ENCODE peak calls at places on chromosome 11, in six cellular contexts. T is PC-9, K is thoracic aorta, S is endothelial cell, U is fibroblast of the aortic adventitia, Y is brain microvascular endothelial cell. C is an unnamed sample.

GRCh38 chr11:34052608-34053160 is 1.2 kb downstream of the CAPRIN1 start:
- DNase-seq in Y (no peak), S (peak), T (no peak), K (no peak), U (no peak), C (peak)

GRCh38 chr11:131966667-131967066 is 596.3 kb downstream of the NTM start:
- DNase-seq in Y (no peak), T (peak), S (no peak), U (no peak), K (no peak), C (no peak)

GRCh38 chr11:74866557-74866956 is 82.3 kb downstream of the XRRA1 start:
- DNase-seq in Y (no peak), S (no peak), K (no peak), T (no peak), U (no peak), C (no peak)

GRCh38 chr11:96486890-96487633 is 97.2 kb downstream of the JRKL start:
- DNase-seq in U (peak), S (no peak), Y (peak), K (no peak), T (peak), C (peak)

GRCh38 chr11:25667871-25668270 is 664.1 kb upstream of the ANO3 start:
- DNase-seq in T (no peak), S (no peak), Y (no peak), U (no peak), K (no peak), C (no peak)

GRCh38 chr11:106160494-106160893 is 83.0 kb downstream of the AASDHPPT start:
- DNase-seq in K (no peak), U (no peak), Y (no peak), S (no peak), T (no peak), C (no peak)

GRCh38 chr11:60970369-60970774 is 1.1 kb upstream of the CD6 start:
- DNase-seq in Y (peak), T (no peak), K (no peak), U (peak), S (peak), C (peak)

GRCh38 chr11:44923796-44924195 is 26.9 kb downstream of the TP53I11 start:
- DNase-seq in Y (no peak), K (no peak), T (no peak), U (no peak), S (no peak), C (no peak)

GRCh38 chr11:19018901-19019300 is 41.6 kb downstream of the MRGPRX2 start:
- DNase-seq in Y (no peak), K (no peak), U (no peak), T (no peak), S (peak), C (peak)

GRCh38 chr11:267491-267994 is 10.7 kb upstream of the NLRP6 start:
- DNase-seq in K (no peak), T (peak), U (no peak), S (no peak), Y (no peak), C (no peak)

GRCh38 chr11:78109011-78109685 is 29.5 kb upstream of the NDUFC2 start:
- DNase-seq in K (no peak), Y (no peak), U (no peak), S (no peak), T (no peak), C (no peak)

GRCh38 chr11:34964610-34965331 is 48.4 kb downstream of the PDHX start:
- DNase-seq in K (no peak), S (no peak), T (no peak), U (no peak), Y (no peak), C (no peak)

GRCh38 chr11:56876621-56877312 is 111.9 kb upstream of the OR5AK2 start:
- DNase-seq in T (no peak), U (peak), Y (peak), S (no peak), K (no peak), C (no peak)

GRCh38 chr11:23112987-23113886 is 253.0 kb upstream of the CCDC179 start:
- DNase-seq in S (peak), K (no peak), Y (peak), T (peak), U (peak), C (peak)

GRCh38 chr11:132142102-132142501 is 771.7 kb downstream of the NTM start:
- DNase-seq in Y (no peak), K (no peak), T (no peak), S (no peak), U (no peak), C (no peak)

GRCh38 chr11:62806611-62807121 is 1.4 kb upstream of the NXF1 start:
- DNase-seq in T (peak), S (no peak), U (peak), K (no peak), Y (no peak), C (no peak)

GRCh38 chr11:17760102-17761029 is 25.8 kb downstream of the KCNC1 start:
- DNase-seq in S (peak), K (no peak), Y (peak), T (peak), U (peak), C (peak)

GRCh38 chr11:122042981-122043380 is 73.0 kb downstream of the BLID start:
- DNase-seq in U (no peak), K (no peak), T (no peak), S (no peak), Y (no peak), C (no peak)

GRCh38 chr11:61054927-61055562 is 47.2 kb upstream of the CD5 start:
- DNase-seq in S (no peak), T (no peak), U (no peak), K (no peak), Y (no peak), C (no peak)

GRCh38 chr11:134678152-134678551 is 266.1 kb upstream of the B3GAT1 start:
- DNase-seq in U (no peak), K (no peak), S (no peak), Y (no peak), T (no peak), C (no peak)

GRCh38 chr11:1936072-1936780 is 10.9 kb upstream of the MRPL23 start:
- DNase-seq in U (no peak), Y (no peak), S (no peak), T (no peak), K (no peak), C (peak)

GRCh38 chr11:81888391-81888790 is 845.3 kb downstream of the FAM181B start:
- DNase-seq in S (no peak), U (no peak), K (no peak), T (no peak), Y (no peak), C (no peak)

GRCh38 chr11:131658952-131659351 is 288.5 kb downstream of the NTM start:
- DNase-seq in Y (no peak), S (no peak), K (no peak), T (no peak), U (no peak), C (no peak)

GRCh38 chr11:66082936-66083698 is 13.0 kb downstream of the PACS1 start:
- DNase-seq in S (no peak), K (no peak), U (peak), T (no peak), Y (no peak), C (no peak)

GRCh38 chr11:31690041-31690440 is 121.1 kb downstream of the PAX6 start:
- DNase-seq in Y (no peak), S (no peak), T (no peak), U (peak), K (no peak), C (no peak)

GRCh38 chr11:129290966-129291365 is 84.7 kb upstream of the BARX2 start:
- DNase-seq in T (no peak), S (no peak), U (no peak), Y (no peak), K (no peak), C (no peak)

GRCh38 chr11:21229224-21229623 is 559.8 kb downstream of the NELL1 start:
- DNase-seq in Y (no peak), S (no peak), T (no peak), K (no peak), U (no peak), C (no peak)

GRCh38 chr11:110471315-110471714 is 41.6 kb downstream of the FDX1 start:
- DNase-seq in T (no peak), K (no peak), S (no peak), U (peak), Y (no peak), C (no peak)

GRCh38 chr11:70739811-70740474 is 341.6 kb downstream of the CTTN start:
- DNase-seq in T (no peak), S (no peak), U (no peak), K (no peak), Y (no peak), C (no peak)

GRCh38 chr11:126359431-126360048 is 4.1 kb downstream of the ST3GAL4 start:
- DNase-seq in U (peak), T (no peak), Y (no peak), K (no peak), S (no peak), C (no peak)

GRCh38 chr11:125350206-125351044 is 145.6 kb downstream of the FEZ1 start:
- DNase-seq in Y (no peak), U (no peak), T (no peak), K (no peak), S (no peak), C (no peak)

GRCh38 chr11:122696662-122697061 is 41.1 kb downstream of the UBASH3B start:
- DNase-seq in S (no peak), U (no peak), K (no peak), Y (no peak), T (no peak), C (no peak)

GRCh38 chr11:118522571-118523072 is 4.7 kb upstream of the TTC36 start:
- DNase-seq in S (peak), K (no peak), Y (peak), T (no peak), U (peak), C (peak)
- TF ChIP-seq CTCF in S (no peak), K (peak), Y (peak), T (peak), U (peak), C (peak)

DNA sequence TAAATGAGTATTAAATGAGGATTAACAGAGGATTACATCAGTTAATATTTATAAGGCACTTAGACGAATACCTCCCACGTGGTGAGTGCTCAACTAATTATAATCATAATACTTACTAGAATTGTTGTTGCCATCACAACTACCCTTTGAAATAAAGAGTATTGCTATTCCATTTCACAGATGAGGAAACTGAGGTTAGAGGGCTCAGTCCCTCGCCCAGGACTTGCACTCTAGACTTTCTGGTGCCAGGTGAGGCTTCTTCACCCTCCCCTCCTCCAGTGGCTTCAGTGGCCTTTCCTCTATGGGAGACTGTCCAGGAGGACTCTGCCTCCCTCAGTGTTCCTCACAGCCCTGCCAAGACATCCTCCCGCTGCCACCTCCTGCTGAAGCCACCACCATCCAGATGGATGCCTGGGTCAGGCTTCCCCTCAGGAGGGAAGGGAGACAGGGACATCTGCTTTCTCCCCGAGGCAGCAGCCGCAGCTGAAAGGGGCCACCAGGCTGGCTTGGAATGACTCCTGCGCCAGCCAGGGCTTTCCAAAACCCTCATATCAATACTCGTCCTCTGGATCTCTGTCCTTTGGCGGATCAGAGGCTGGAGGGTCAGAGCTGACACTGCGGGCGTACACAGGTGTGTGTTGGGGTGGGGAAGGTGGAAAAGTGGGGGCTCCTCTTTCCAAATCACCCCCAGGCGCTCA is 580.1 kb downstream of the BUD13 start:
- DNase-seq in U (no peak), Y (no peak), T (no peak), S (no peak), K (no peak), C (peak)
- TF ChIP-seq CTCF in U (no peak), Y (no peak), T (no peak), S (no peak), K (no peak), C (no peak)

DNA sequence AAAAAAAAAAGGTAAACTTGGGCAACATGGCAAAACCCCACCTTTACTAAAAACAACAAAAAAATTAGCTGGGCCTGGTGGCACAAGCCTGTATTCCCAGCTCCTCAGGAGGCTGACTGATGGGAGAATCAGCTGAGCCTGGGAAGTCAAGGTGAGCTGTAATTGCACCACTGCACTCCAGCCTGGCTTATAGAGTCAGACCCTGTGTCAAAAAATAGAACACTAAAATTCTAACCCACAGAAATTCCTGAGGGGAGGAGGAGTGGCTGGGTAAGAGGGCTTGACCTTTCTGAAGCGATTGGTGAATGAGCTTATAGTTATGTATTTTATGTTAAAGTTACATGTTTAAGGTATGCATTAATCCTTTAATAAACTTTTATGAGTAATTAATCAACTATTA is 53.3 kb downstream of the FAT3 start:
- DNase-seq in U (no peak), K (no peak), S (no peak), T (peak), Y (no peak), C (no peak)
- TF ChIP-seq CTCF in U (no peak), K (no peak), S (no peak), T (no peak), Y (no peak), C (no peak)

DNA sequence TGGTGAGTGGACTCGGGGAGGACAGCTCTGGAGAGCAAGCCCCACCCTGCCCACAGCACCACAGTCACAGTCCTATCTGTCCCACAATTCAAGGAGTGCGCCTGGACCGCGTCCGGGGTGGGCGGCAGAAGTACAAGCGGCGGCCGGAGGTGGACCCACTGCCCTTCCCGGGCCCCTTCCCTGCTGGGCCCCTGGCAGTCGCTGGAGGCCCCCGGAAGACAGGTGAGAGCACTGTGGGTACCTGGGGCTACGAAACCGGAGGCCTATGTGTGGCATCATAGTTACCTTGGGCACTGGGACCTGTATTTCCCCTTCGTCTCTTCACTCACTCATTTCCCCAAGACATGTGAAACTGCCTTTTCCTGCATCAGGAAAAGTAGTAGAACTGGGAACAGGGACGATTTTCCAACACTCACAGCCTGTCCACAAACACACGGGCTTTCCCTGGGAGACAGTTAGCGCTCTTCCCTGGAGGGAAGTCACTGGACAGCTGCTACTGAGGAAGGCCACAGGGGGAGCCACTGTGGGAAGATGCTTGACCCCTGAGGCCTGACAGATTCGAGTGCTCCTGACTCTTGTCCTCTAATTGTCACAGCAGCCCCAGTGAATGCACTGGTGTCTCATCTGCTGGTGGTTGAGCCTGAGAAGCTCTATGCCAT is 3.1 kb downstream of the TRMT112 start:
- DNase-seq in U (no peak), Y (no peak), T (no peak), K (no peak), S (no peak), C (no peak)
- TF ChIP-seq CTCF in U (peak), Y (peak), T (no peak), K (no peak), S (no peak), C (peak)

GRCh38 chr11:47994417-47994816 is 14.1 kb downstream of the PTPRJ start:
- DNase-seq in S (no peak), K (no peak), T (no peak), Y (no peak), U (no peak), C (no peak)

GRCh38 chr11:47989779-47990178 is 9.4 kb downstream of the PTPRJ start:
- DNase-seq in T (no peak), Y (no peak), U (no peak), K (no peak), S (no peak), C (no peak)

GRCh38 chr11:47991894-47992293 is 11.5 kb downstream of the PTPRJ start:
- DNase-seq in S (no peak), U (no peak), T (no peak), Y (no peak), K (no peak), C (no peak)

GRCh38 chr11:47992959-47993820 is 12.8 kb downstream of the PTPRJ start:
- DNase-seq in K (no peak), U (peak), S (no peak), T (peak), Y (peak), C (no peak)

DNA sequence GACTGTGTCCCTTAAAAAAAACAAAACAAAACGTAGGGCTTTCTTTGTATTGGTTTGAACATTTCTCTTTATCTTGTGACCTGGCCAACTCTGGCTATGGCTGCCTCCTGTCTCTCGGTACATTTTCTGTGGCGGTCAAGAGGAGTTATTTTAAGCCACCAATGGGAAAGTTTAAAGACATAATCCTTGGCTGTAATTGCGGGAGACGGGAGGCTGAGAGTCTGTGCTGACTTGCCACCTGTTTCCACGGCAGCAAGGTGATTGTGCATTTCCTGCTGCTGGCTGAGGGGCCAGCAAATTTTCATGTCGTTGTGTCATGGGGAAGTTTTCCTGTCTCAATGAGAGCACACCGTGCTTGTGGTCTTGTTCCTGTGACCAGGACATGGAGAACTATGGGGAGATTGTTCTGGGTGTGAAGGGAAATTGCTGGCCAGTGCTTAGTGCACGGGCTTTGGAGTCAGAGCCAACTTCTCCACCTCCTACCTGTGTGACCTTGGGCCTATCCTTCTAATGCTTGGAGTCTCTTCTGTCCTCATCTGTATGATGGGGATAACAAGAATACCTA is 11.0 kb downstream of the PTPRJ start:
- DNase-seq in U (no peak), S (no peak), K (no peak), T (peak), Y (no peak), C (no peak)
- TF ChIP-seq CTCF in U (no peak), S (no peak), K (no peak), T (no peak), Y (no peak), C (no peak)